ENCODE peak calls at places on chromosomes 4 and X, in ten cellular contexts. B, P, N, U, C, W, O, Z, R and I are unnamed samples.

GRCh38 chr4:30555778-30556177 is 164.4 kb upstream of the PCDH7 start:
- DNase-seq in B (no peak), P (no peak), N (no peak), U (no peak), C (no peak), W (no peak), O (no peak), Z (no peak), R (no peak), I (no peak)

GRCh38 chr4:80295331-80295730 is 28.9 kb downstream of the FGF5 start:
- DNase-seq in B (no peak), P (no peak), N (no peak), U (no peak), C (no peak), W (no peak), O (no peak), Z (no peak), R (no peak), I (no peak)

GRCh38 chrX:11478971-11479370 is 185.8 kb downstream of the AMELX start:
- DNase-seq in B (no peak), P (no peak), N (no peak), U (no peak), C (no peak), W (no peak), O (no peak), Z (no peak), R (no peak), I (no peak)

GRCh38 chr4:77072195-77072753 is 3.5 kb downstream of the CCNI start:
- DNase-seq in B (no peak), P (no peak), N (no peak), U (no peak), C (no peak), W (no peak), O (no peak), Z (no peak), R (no peak), I (no peak)

GRCh38 chr4:121998024-121998423 is 46.2 kb upstream of the TRPC3 start:
- DNase-seq in B (no peak), P (no peak), N (no peak), U (no peak), C (no peak), W (no peak), O (peak), Z (peak), R (no peak), I (no peak)

GRCh38 chrX:87049567-87049966 is 468.0 kb upstream of the KLHL4 start:
- DNase-seq in B (no peak), P (no peak), N (no peak), U (no peak), C (no peak), W (no peak), O (no peak), Z (no peak), R (no peak), I (no peak)

GRCh38 chr4:81137446-81137845 is 77.6 kb downstream of the PRKG2 start:
- DNase-seq in B (no peak), P (peak), N (no peak), U (no peak), C (no peak), W (no peak), O (no peak), Z (no peak), R (no peak), I (no peak)

GRCh38 chrX:39950035-39950688 is 147.6 kb downstream of the BCOR start:
- DNase-seq in B (no peak), P (peak), N (no peak), U (no peak), C (no peak), W (peak), O (peak), Z (peak), R (no peak), I (no peak)

GRCh38 chrX:56994375-56995270 is 718 bp downstream of the SPIN3 start:
- DNase-seq in B (no peak), P (peak), N (no peak), U (no peak), C (no peak), W (no peak), O (no peak), Z (peak), R (no peak), I (no peak)

GRCh38 chr4:5399790-5400421 is 308.5 kb downstream of the EVC2 start:
- DNase-seq in B (no peak), P (peak), N (no peak), U (no peak), C (no peak), W (no peak), O (peak), Z (peak), R (peak), I (no peak)

GRCh38 chr4:7127591-7127990 is 59.7 kb upstream of the GRPEL1 start:
- DNase-seq in B (no peak), P (no peak), N (no peak), U (no peak), C (no peak), W (no peak), O (no peak), Z (no peak), R (no peak), I (no peak)

GRCh38 chrX:40245411-40246140 is 147.8 kb upstream of the BCOR start:
- DNase-seq in B (no peak), P (peak), N (no peak), U (no peak), C (peak), W (no peak), O (no peak), Z (peak), R (no peak), I (no peak)

GRCh38 chr4:127788517-127788916 is 6.4 kb downstream of the HSPA4L start:
- DNase-seq in B (no peak), P (peak), N (no peak), U (no peak), C (no peak), W (no peak), O (peak), Z (peak), R (peak), I (no peak)

GRCh38 chrX:22124098-22124497 is 92.0 kb downstream of the PHEX start:
- DNase-seq in B (no peak), P (peak), N (no peak), U (peak), C (no peak), W (no peak), O (no peak), Z (no peak), R (no peak), I (peak)

GRCh38 chr4:122000849-122001248 is 49.0 kb upstream of the TRPC3 start:
- DNase-seq in B (no peak), P (no peak), N (no peak), U (no peak), C (no peak), W (no peak), O (no peak), Z (no peak), R (no peak), I (no peak)

GRCh38 chr4:1058997-1059665 is 47.7 kb downstream of the FGFRL1 start:
- DNase-seq in B (no peak), P (no peak), N (no peak), U (no peak), C (peak), W (peak), O (no peak), Z (no peak), R (no peak), I (peak)

GRCh38 chrX:103215037-103215767 is at the start of gene BEX4:
- DNase-seq in B (peak), P (peak), N (no peak), U (peak), C (peak), W (peak), O (peak), Z (peak), R (no peak), I (peak)

GRCh38 chr4:148962539-148963290 is 520.5 kb upstream of the NR3C2 start:
- DNase-seq in B (no peak), P (peak), N (no peak), U (no peak), C (no peak), W (no peak), O (no peak), Z (peak), R (no peak), I (no peak)

GRCh38 chrX:37077646-37078433 is 69.7 kb downstream of the FAM47C start:
- DNase-seq in B (no peak), P (no peak), N (no peak), U (no peak), C (no peak), W (no peak), O (no peak), Z (no peak), R (no peak), I (no peak)

GRCh38 chrX:150899191-150899757 is 806 bp upstream of the CD99L2 start:
- DNase-seq in B (no peak), P (peak), N (no peak), U (peak), C (peak), W (peak), O (peak), Z (peak), R (peak), I (peak)

GRCh38 chr4:139595989-139596679 is 40.1 kb upstream of the SETD7 start:
- DNase-seq in B (no peak), P (peak), N (no peak), U (peak), C (no peak), W (no peak), O (peak), Z (peak), R (no peak), I (peak)

GRCh38 chrX:13428055-13428786 is 108.4 kb upstream of the ATXN3L start:
- DNase-seq in B (no peak), P (peak), N (no peak), U (no peak), C (no peak), W (no peak), O (no peak), Z (peak), R (peak), I (no peak)

GRCh38 chrX:107542500-107542899 is 85.8 kb upstream of the PRPS1 start:
- DNase-seq in B (no peak), P (peak), N (no peak), U (no peak), C (no peak), W (no peak), O (peak), Z (peak), R (peak), I (no peak)

GRCh38 chr4:48483777-48484493 is 792 bp downstream of the SLC10A4 start:
- DNase-seq in B (no peak), P (no peak), N (no peak), U (no peak), C (no peak), W (peak), O (no peak), Z (no peak), R (no peak), I (no peak)

GRCh38 chr4:60344908-60345307 is 855.2 kb upstream of the ADGRL3 start:
- DNase-seq in B (no peak), P (peak), N (no peak), U (peak), C (no peak), W (no peak), O (no peak), Z (peak), R (no peak), I (peak)